ENCODE peak calls at places on chromosome 3, in nine cellular contexts. S, G, N, R, U, Q, M, A and I are unnamed samples.

GRCh38 chr3:138767498-138768104 is 67.1 kb downstream of the PIK3CB start:
- DNase-seq in S (no peak), G (no peak), N (no peak), R (no peak), U (no peak), Q (no peak), M (no peak), A (no peak), I (no peak)

GRCh38 chr3:170480111-170480510 is 61.4 kb downstream of the CLDN11 start:
- DNase-seq in S (no peak), G (no peak), N (no peak), R (no peak), U (no peak), Q (no peak), M (no peak), A (no peak), I (no peak)

GRCh38 chr3:32391643-32392529 is at the start of gene CMTM7:
- DNase-seq in S (peak), G (peak), N (peak), R (no peak), U (peak), Q (peak), M (peak), A (peak), I (no peak)

GRCh38 chr3:63967675-63968611 is 55.4 kb downstream of the PSMD6 start:
- DNase-seq in S (no peak), G (peak), N (no peak), R (no peak), U (no peak), Q (peak), M (peak), A (peak), I (no peak)

GRCh38 chr3:172608575-172608974 is 85.3 kb upstream of the TNFSF10 start:
- DNase-seq in S (no peak), G (no peak), N (no peak), R (no peak), U (no peak), Q (no peak), M (no peak), A (no peak), I (no peak)

GRCh38 chr3:144272715-144273114 is 301.1 kb downstream of the DIPK2A start:
- DNase-seq in S (no peak), G (no peak), N (no peak), R (no peak), U (no peak), Q (no peak), M (no peak), A (no peak), I (no peak)

GRCh38 chr3:123813876-123814275 is 70.3 kb downstream of the MYLK start:
- DNase-seq in S (no peak), G (no peak), N (no peak), R (no peak), U (no peak), Q (no peak), M (no peak), A (no peak), I (no peak)

GRCh38 chr3:50584391-50584790 is 15.1 kb downstream of the HEMK1 start:
- DNase-seq in S (no peak), G (no peak), N (no peak), R (no peak), U (no peak), Q (no peak), M (no peak), A (no peak), I (no peak)

GRCh38 chr3:25572919-25573385 is 91.8 kb downstream of the TOP2B start:
- DNase-seq in S (no peak), G (no peak), N (no peak), R (no peak), U (no peak), Q (no peak), M (no peak), A (peak), I (no peak)

GRCh38 chr3:138696661-138697370 is 88.2 kb downstream of the FAIM start:
- DNase-seq in S (no peak), G (no peak), N (no peak), R (no peak), U (no peak), Q (no peak), M (no peak), A (no peak), I (no peak)

GRCh38 chr3:10400050-10400748 is 79.3 kb upstream of the SEC13 start:
- DNase-seq in S (no peak), G (no peak), N (no peak), R (no peak), U (no peak), Q (no peak), M (no peak), A (no peak), I (no peak)

GRCh38 chr3:149575213-149575961 is 82.4 kb downstream of the WWTR1 start:
- DNase-seq in S (no peak), G (peak), N (peak), R (no peak), U (no peak), Q (peak), M (peak), A (peak), I (no peak)

DNA sequence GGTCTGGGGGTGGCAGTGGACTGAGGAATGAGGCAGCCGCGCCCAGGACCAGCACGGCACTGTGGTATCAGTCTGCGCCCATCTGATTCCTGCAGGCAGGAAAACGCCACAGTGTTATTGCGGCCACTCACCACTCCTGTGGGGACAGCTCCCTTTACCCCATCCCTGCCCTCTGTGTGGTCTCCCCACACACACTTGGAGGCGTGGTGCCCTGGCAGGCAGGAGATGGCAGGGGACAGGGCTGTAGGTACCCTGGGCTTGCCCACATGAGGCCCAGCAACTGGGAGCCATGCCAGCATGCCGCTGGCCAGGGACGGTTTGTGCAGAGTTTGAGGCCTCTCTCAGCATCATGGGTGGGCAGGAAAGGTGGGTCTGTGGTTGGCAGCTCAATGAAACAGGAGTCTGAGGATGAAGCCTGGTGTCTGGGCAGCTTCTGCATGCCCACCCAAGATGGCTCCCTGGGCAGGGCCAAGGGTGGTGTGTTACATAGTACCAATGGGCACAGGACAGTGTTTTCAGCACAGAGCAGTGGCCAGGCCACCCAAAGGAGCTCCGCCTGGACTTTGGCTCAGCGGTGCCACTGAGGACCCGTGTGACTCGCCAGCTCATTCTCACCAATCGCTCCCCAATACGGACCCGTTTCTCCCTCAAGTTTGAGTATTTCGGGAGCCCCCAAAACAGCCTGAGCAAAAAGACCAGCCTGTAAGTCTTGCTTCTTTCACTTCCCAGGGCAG is 27.2 kb downstream of the ACAA1 start:
- DNase-seq in S (no peak), G (no peak), N (no peak), R (no peak), U (no peak), Q (no peak), M (no peak), A (no peak), I (peak)
- TF ChIP-seq CTCF in S (no peak), G (no peak), N (no peak), R (no peak), U (no peak), Q (no peak), M (no peak), A (no peak), I (no peak)

DNA sequence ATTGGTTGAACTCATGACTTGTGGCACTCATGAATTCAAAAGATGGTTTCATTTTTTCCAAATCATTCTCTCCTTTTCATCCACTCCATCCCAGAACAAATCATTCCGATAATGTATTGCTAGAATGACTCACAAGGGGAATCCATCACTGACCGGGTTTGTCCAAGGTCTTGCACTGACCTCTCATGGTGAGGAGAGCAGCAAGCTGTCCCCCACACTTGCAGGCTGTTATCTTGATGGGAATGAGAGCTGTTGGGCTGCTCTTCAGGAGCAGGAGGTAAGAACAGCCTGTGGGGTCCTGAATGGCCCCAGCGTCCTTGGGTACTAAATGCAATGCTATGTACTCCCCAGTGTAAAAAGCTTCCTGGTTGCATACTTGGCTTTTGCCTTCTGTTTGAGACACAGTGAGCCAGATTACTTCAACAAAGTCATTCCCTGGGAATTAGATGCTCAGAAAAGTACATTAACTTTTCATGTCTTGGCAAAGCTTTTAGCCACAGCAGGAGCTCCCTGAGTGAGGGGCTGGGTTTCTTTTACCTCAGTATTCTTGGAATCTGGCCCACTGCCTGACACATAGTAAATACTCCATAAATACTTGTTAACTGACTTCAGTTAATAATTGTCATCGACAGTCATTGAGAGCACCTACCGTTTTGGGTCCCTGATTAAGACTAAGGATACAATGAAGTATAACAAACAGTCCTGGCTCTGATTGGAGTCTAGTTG is 24.1 kb downstream of the CCNL1 start:
- DNase-seq in S (no peak), G (peak), N (no peak), R (no peak), U (no peak), Q (no peak), M (no peak), A (peak), I (no peak)
- TF ChIP-seq CTCF in S (no peak), G (no peak), N (no peak), R (no peak), U (no peak), Q (no peak), M (no peak), A (no peak), I (no peak)

GRCh38 chr3:48423883-48424695 is 5.8 kb downstream of the PLXNB1 start:
- DNase-seq in S (no peak), G (no peak), N (no peak), R (no peak), U (no peak), Q (no peak), M (no peak), A (no peak), I (no peak)
- TF ChIP-seq CTCF in S (no peak), G (no peak), N (no peak), R (no peak), U (no peak), Q (no peak), M (no peak), A (no peak), I (no peak)

GRCh38 chr3:184308744-184309143 is 5.7 kb upstream of the EIF4G1 start:
- DNase-seq in S (no peak), G (no peak), N (no peak), R (no peak), U (no peak), Q (no peak), M (peak), A (no peak), I (no peak)
- TF ChIP-seq CTCF in S (peak), G (no peak), N (no peak), R (no peak), U (no peak), Q (no peak), M (peak), A (no peak), I (no peak)

GRCh38 chr3:98596087-98596486 is 2.7 kb upstream of the CPOX start:
- DNase-seq in S (no peak), G (no peak), N (no peak), R (no peak), U (no peak), Q (no peak), M (no peak), A (no peak), I (no peak)

GRCh38 chr3:98599647-98600411 is 6.4 kb upstream of the CPOX start:
- DNase-seq in S (no peak), G (no peak), N (no peak), R (no peak), U (no peak), Q (no peak), M (no peak), A (peak), I (no peak)

GRCh38 chr3:98594630-98594961 is 1.2 kb upstream of the CPOX start:
- DNase-seq in S (no peak), G (no peak), N (no peak), R (no peak), U (no peak), Q (no peak), M (no peak), A (no peak), I (no peak)

GRCh38 chr3:98598492-98598891 is 5.1 kb upstream of the CPOX start:
- DNase-seq in S (no peak), G (no peak), N (no peak), R (no peak), U (no peak), Q (no peak), M (no peak), A (no peak), I (no peak)

GRCh38 chr3:98596902-98597500 is 3.6 kb upstream of the CPOX start:
- DNase-seq in S (no peak), G (no peak), N (no peak), R (no peak), U (no peak), Q (no peak), M (peak), A (peak), I (no peak)
- TF ChIP-seq CTCF in S (peak), G (peak), N (peak), R (peak), U (peak), Q (no peak), M (peak), A (peak), I (no peak)